ENCODE peak calls at places on chromosomes 2 and 18, in nine cellular contexts. H is right lobe of liver; J is sigmoid colon; I is MM.1S; F is H1; N is hepatocyte; V is RWPE2; O is CD8-positive, alpha-beta T cell; Z is Caco-2. B is an unnamed sample.

GRCh38 chr2:9212010-9212638 is 5.5 kb downstream of the ASAP2 start:
- DNase-seq in H (no peak), J (no peak), I (no peak), F (peak; percentile 33), N (peak; percentile 42), V (no peak), O (no peak), Z (no peak), B (no peak)

GRCh38 chr18:36560187-36560586 is 262.7 kb downstream of the FHOD3 start:
- DNase-seq in H (no peak), J (no peak), I (no peak), F (no peak), N (no peak), V (no peak), O (no peak), Z (no peak), B (no peak)

GRCh38 chr2:233706720-233707119 is 6.0 kb upstream of the UGT1A5 start:
- DNase-seq in H (no peak), J (no peak), I (no peak), F (no peak), N (no peak), V (no peak), O (no peak), Z (no peak), B (no peak)

GRCh38 chr2:188765522-188765921 is 208.7 kb upstream of the COL3A1 start:
- DNase-seq in H (no peak), J (no peak), I (no peak), F (no peak), N (peak; percentile 41), V (no peak), O (no peak), Z (peak; percentile 48), B (no peak)

GRCh38 chr18:24530630-24531111 is 70.2 kb downstream of the HRH4 start:
- DNase-seq in H (no peak), J (no peak), I (no peak), F (no peak), N (peak; percentile 64), V (no peak), O (no peak), Z (no peak), B (no peak)

GRCh38 chr2:30305235-30305634 is 73.9 kb downstream of the LBH start:
- DNase-seq in H (no peak), J (no peak), I (no peak), F (no peak), N (no peak), V (no peak), O (no peak), Z (no peak), B (no peak)

GRCh38 chr2:29920130-29920577 is 1.2 kb downstream of the ALK start:
- DNase-seq in H (peak; percentile 65), J (no peak), I (peak; percentile 68), F (peak; percentile 96), N (peak; percentile 87), V (peak; percentile 63), O (peak; percentile 20), Z (no peak), B (peak; percentile 45)

GRCh38 chr2:174336403-174337336 is 1.9 kb downstream of the SP9 start:
- DNase-seq in H (no peak), J (no peak), I (peak; percentile 90), F (peak; percentile 80), N (peak; percentile 71), V (no peak), O (no peak), Z (peak; percentile 79), B (no peak)

GRCh38 chr18:75779910-75780309 is 352.4 kb upstream of the SMIM21 start:
- DNase-seq in H (no peak), J (no peak), I (no peak), F (no peak), N (no peak), V (no peak), O (no peak), Z (no peak), B (no peak)

GRCh38 chr18:75782826-75783225 is 355.3 kb upstream of the SMIM21 start:
- DNase-seq in H (no peak), J (no peak), I (no peak), F (no peak), N (no peak), V (no peak), O (no peak), Z (no peak), B (no peak)

GRCh38 chr18:75775121-75775520 is 347.6 kb upstream of the SMIM21 start:
- DNase-seq in H (no peak), J (no peak), I (no peak), F (no peak), N (no peak), V (no peak), O (no peak), Z (no peak), B (no peak)

GRCh38 chr18:75777630-75778029 is 350.1 kb upstream of the SMIM21 start:
- DNase-seq in H (no peak), J (no peak), I (no peak), F (no peak), N (no peak), V (no peak), O (no peak), Z (no peak), B (no peak)

GRCh38 chr18:75779450-75779849 is 351.9 kb upstream of the SMIM21 start:
- DNase-seq in H (no peak), J (no peak), I (no peak), F (no peak), N (no peak), V (no peak), O (no peak), Z (no peak), B (no peak)
- TF ChIP-seq CTCF in H (no peak), J (no peak), I (no peak), F (no peak), N (no peak), V (no peak), O (no peak), Z (no peak), B (no peak)

GRCh38 chr18:46261799-46262198 is 157.6 kb downstream of the HAUS1 start:
- DNase-seq in H (no peak), J (no peak), I (no peak), F (no peak), N (no peak), V (no peak), O (no peak), Z (no peak), B (no peak)

GRCh38 chr18:46262856-46263255 is 158.7 kb downstream of the HAUS1 start:
- DNase-seq in H (no peak), J (no peak), I (no peak), F (no peak), N (no peak), V (no peak), O (no peak), Z (no peak), B (no peak)

GRCh38 chr18:46260879-46261143 is 156.6 kb downstream of the HAUS1 start:
- DNase-seq in H (no peak), J (no peak), I (no peak), F (no peak), N (no peak), V (no peak), O (no peak), Z (no peak), B (no peak)

GRCh38 chr18:46265190-46266156 is 161.3 kb downstream of the HAUS1 start:
- DNase-seq in H (no peak), J (no peak), I (no peak), F (no peak), N (no peak), V (no peak), O (no peak), Z (no peak), B (no peak)

DNA sequence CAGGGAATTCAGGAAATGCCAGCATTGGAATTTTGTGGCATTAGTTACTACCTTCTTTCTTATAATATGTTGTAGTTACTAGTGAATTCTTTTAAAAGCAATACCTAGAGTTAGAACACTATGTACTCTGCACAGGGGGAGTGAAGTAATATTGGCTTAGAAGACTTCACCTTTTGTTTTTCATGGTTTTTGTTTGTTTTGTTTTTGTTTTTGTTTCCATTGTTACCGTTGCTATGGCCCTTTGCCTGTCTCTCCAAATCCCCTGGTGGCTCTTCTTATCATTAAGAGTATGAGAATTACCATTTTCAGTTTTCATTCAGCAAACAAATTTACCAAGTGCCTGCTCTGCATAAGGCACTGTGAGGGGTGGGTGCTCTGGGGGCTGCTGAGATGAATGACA is 160.1 kb downstream of the HAUS1 start:
- DNase-seq in H (no peak), J (no peak), I (no peak), F (no peak), N (peak; percentile 26), V (no peak), O (no peak), Z (no peak), B (no peak)
- H3K4me1 ChIP-seq in H (no peaks in the 10 kb centered on the region), J (peaks cover 31% of the 10 kb centered on the region), I (peaks cover 3% of the 10 kb centered on the region), F (peaks cover 27% of the 10 kb centered on the region), N (no peaks in the 10 kb centered on the region), V (peaks cover 36% of the 10 kb centered on the region), O (no peaks in the 10 kb centered on the region), Z (no peaks in the 10 kb centered on the region), B (peaks cover 3% of the 10 kb centered on the region)

DNA sequence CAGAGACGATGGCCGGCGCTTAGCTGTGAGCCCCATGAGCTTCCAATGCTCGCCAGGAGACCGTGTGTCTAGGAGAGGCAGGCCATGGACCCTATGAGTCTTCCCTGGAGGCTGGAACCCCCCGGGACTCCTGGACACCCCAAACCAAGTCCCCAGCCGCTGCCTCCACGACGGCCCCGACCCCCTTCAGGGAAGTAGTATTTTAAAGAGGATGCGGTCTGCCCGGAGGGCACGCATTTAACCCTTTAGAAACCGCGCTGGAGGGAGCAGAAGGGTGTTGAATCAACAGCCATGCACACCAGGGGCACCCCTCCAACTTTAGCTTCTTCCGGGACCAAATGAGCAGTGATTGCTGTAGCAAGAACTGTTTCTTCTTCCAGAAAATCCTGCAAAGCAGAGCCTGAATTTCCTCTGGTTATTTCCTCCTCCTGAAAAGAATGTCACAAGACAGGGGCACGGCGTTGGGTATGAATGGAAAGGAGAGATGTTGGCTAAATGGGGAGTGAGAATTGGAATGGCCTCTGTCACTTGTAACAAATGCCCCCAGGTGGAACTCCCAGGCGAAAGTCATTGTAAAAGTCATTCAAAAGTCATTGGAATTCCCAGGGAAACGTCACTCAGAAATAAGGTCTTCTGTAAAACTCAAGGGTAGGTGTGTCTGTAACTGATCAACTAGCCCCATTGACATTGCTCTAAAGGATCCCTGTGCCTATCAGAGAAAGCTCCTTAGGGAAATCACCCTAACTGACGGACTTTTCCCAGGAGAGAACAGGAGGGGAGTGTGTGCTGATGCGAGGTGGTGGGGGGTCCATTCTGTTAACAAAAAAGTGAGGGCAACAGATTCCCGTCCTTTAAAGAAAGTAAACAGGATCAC is 5.8 kb upstream of the GBX2 start:
- DNase-seq in H (no peak), J (no peak), I (no peak), F (peak; percentile 53), N (no peak), V (no peak), O (no peak), Z (no peak), B (no peak)
- H3K27me3 ChIP-seq in H (peaks cover 14% of the 10 kb centered on the region), J (peaks cover 93% of the 10 kb centered on the region), I (peaks cover 58% of the 10 kb centered on the region), F (peaks cover 75% of the 10 kb centered on the region), N (peaks cover 97% of the 10 kb centered on the region), V (peaks cover 71% of the 10 kb centered on the region), O (peaks cover 21% of the 10 kb centered on the region), Z (no peaks in the 10 kb centered on the region), B (peaks cover 98% of the 10 kb centered on the region)

GRCh38 chr2:74441690-74442482 is at the start of gene RTKN:
- DNase-seq in H (peak; percentile 90), J (peak; percentile 76), I (peak; percentile 37), F (peak; percentile 94), N (peak; percentile 88), V (peak; percentile 82), O (no peak), Z (peak; percentile 89), B (peak; percentile 90)

GRCh38 chr2:74439373-74440004 is 2.2 kb downstream of the RTKN start:
- DNase-seq in H (no peak), J (no peak), I (no peak), F (no peak), N (no peak), V (no peak), O (no peak), Z (no peak), B (no peak)

GRCh38 chr2:74440005-74440377 is 1.7 kb downstream of the RTKN start:
- DNase-seq in H (peak; percentile 69), J (peak; percentile 89), I (no peak), F (no peak), N (peak; percentile 75), V (no peak), O (no peak), Z (no peak), B (peak; percentile 79)

GRCh38 chr2:74441111-74441689 is 537 bp downstream of the RTKN start:
- DNase-seq in H (no peak), J (no peak), I (no peak), F (no peak), N (no peak), V (no peak), O (no peak), Z (no peak), B (peak; percentile 75)

GRCh38 chr2:74440378-74441110 is 1.2 kb downstream of the RTKN start:
- DNase-seq in H (peak; percentile 88), J (peak; percentile 95), I (peak; percentile 47), F (peak; percentile 92), N (peak; percentile 97), V (no peak), O (peak; percentile 28), Z (peak; percentile 93), B (peak; percentile 87)
- TF ChIP-seq CTCF in H (peak; percentile 10), J (peak; percentile 45), I (no peak), F (peak; percentile 12), N (no peak), V (peak; percentile 16), O (no peak), Z (peak; percentile 28), B (no peak)